ENCODE peak calls at places on chromosomes 16 and 17, in nine cellular contexts. One of them, this sample, is unnamed.

GRCh38 chr17:51015145-51015558 is 105.5 kb downstream of the SPAG9 start:
- DNase-seq in HTR-8/SVneo: no peak
- DNase-seq in naive B cell: no peak
- DNase-seq in body of pancreas: no peak
- DNase-seq in H1: no peak
- DNase-seq in CD4-positive, alpha-beta memory T cell: no peak
- DNase-seq in T-helper 2 cell: no peak
- DNase-seq in NCI-H2081: peak
- DNase-seq in stimulated activated naive CD4-positive, alpha-beta T cell: no peak
- DNase-seq in this sample: peak

GRCh38 chr17:19579867-19580565 is 46.4 kb downstream of the SLC47A1 start:
- DNase-seq in HTR-8/SVneo: no peak
- DNase-seq in naive B cell: no peak
- DNase-seq in body of pancreas: no peak
- DNase-seq in H1: no peak
- DNase-seq in CD4-positive, alpha-beta memory T cell: no peak
- DNase-seq in T-helper 2 cell: no peak
- DNase-seq in NCI-H2081: no peak
- DNase-seq in stimulated activated naive CD4-positive, alpha-beta T cell: no peak
- DNase-seq in this sample: peak

GRCh38 chr17:7241783-7242716 is at the start of gene GABARAP:
- DNase-seq in HTR-8/SVneo: no peak
- DNase-seq in naive B cell: peak
- DNase-seq in body of pancreas: peak
- DNase-seq in H1: peak
- DNase-seq in CD4-positive, alpha-beta memory T cell: peak
- DNase-seq in T-helper 2 cell: peak
- DNase-seq in NCI-H2081: peak
- DNase-seq in stimulated activated naive CD4-positive, alpha-beta T cell: peak
- DNase-seq in this sample: peak

GRCh38 chr17:77865716-77866115 is 92.8 kb upstream of the TNRC6C start:
- DNase-seq in HTR-8/SVneo: no peak
- DNase-seq in naive B cell: no peak
- DNase-seq in body of pancreas: no peak
- DNase-seq in H1: no peak
- DNase-seq in CD4-positive, alpha-beta memory T cell: no peak
- DNase-seq in T-helper 2 cell: no peak
- DNase-seq in NCI-H2081: no peak
- DNase-seq in stimulated activated naive CD4-positive, alpha-beta T cell: no peak
- DNase-seq in this sample: no peak

GRCh38 chr16:10511829-10512228 is 68.6 kb downstream of the EMP2 start:
- DNase-seq in HTR-8/SVneo: no peak
- DNase-seq in naive B cell: no peak
- DNase-seq in body of pancreas: no peak
- DNase-seq in H1: no peak
- DNase-seq in CD4-positive, alpha-beta memory T cell: no peak
- DNase-seq in T-helper 2 cell: no peak
- DNase-seq in NCI-H2081: no peak
- DNase-seq in stimulated activated naive CD4-positive, alpha-beta T cell: no peak
- DNase-seq in this sample: no peak

GRCh38 chr16:535446-536405 is 8.2 kb downstream of the CAPN15 start:
- DNase-seq in HTR-8/SVneo: peak
- DNase-seq in naive B cell: no peak
- DNase-seq in body of pancreas: peak
- DNase-seq in H1: no peak
- DNase-seq in CD4-positive, alpha-beta memory T cell: no peak
- DNase-seq in T-helper 2 cell: no peak
- DNase-seq in NCI-H2081: no peak
- DNase-seq in stimulated activated naive CD4-positive, alpha-beta T cell: no peak
- DNase-seq in this sample: no peak

GRCh38 chr17:7026471-7027115 is 3.7 kb downstream of the BCL6B start:
- DNase-seq in HTR-8/SVneo: no peak
- DNase-seq in naive B cell: no peak
- DNase-seq in body of pancreas: no peak
- DNase-seq in H1: no peak
- DNase-seq in CD4-positive, alpha-beta memory T cell: no peak
- DNase-seq in T-helper 2 cell: no peak
- DNase-seq in NCI-H2081: no peak
- DNase-seq in stimulated activated naive CD4-positive, alpha-beta T cell: no peak
- DNase-seq in this sample: no peak

GRCh38 chr17:151886-152859 is 14.8 kb downstream of the SCGB1C2 start:
- DNase-seq in HTR-8/SVneo: no peak
- DNase-seq in naive B cell: no peak
- DNase-seq in body of pancreas: no peak
- DNase-seq in H1: peak
- DNase-seq in CD4-positive, alpha-beta memory T cell: no peak
- DNase-seq in T-helper 2 cell: no peak
- DNase-seq in NCI-H2081: no peak
- DNase-seq in stimulated activated naive CD4-positive, alpha-beta T cell: no peak
- DNase-seq in this sample: no peak

GRCh38 chr16:48082516-48082915 is 73.3 kb downstream of the ABCC12 start:
- DNase-seq in HTR-8/SVneo: no peak
- DNase-seq in naive B cell: no peak
- DNase-seq in body of pancreas: no peak
- DNase-seq in H1: no peak
- DNase-seq in CD4-positive, alpha-beta memory T cell: no peak
- DNase-seq in T-helper 2 cell: no peak
- DNase-seq in NCI-H2081: no peak
- DNase-seq in stimulated activated naive CD4-positive, alpha-beta T cell: no peak
- DNase-seq in this sample: no peak

GRCh38 chr17:81526662-81527571 is 1.3 kb upstream of the FSCN2 start:
- DNase-seq in HTR-8/SVneo: no peak
- DNase-seq in naive B cell: no peak
- DNase-seq in body of pancreas: no peak
- DNase-seq in H1: no peak
- DNase-seq in CD4-positive, alpha-beta memory T cell: no peak
- DNase-seq in T-helper 2 cell: no peak
- DNase-seq in NCI-H2081: no peak
- DNase-seq in stimulated activated naive CD4-positive, alpha-beta T cell: no peak
- DNase-seq in this sample: no peak

GRCh38 chr17:70775667-70776066 is 606.3 kb downstream of the KCNJ2 start:
- DNase-seq in HTR-8/SVneo: no peak
- DNase-seq in naive B cell: no peak
- DNase-seq in body of pancreas: no peak
- DNase-seq in H1: no peak
- DNase-seq in CD4-positive, alpha-beta memory T cell: no peak
- DNase-seq in T-helper 2 cell: no peak
- DNase-seq in NCI-H2081: no peak
- DNase-seq in stimulated activated naive CD4-positive, alpha-beta T cell: no peak
- DNase-seq in this sample: no peak

GRCh38 chr16:85210423-85211169 is 98.3 kb upstream of the CIBAR2 start:
- DNase-seq in HTR-8/SVneo: no peak
- DNase-seq in naive B cell: no peak
- DNase-seq in body of pancreas: no peak
- DNase-seq in H1: no peak
- DNase-seq in CD4-positive, alpha-beta memory T cell: no peak
- DNase-seq in T-helper 2 cell: no peak
- DNase-seq in NCI-H2081: no peak
- DNase-seq in stimulated activated naive CD4-positive, alpha-beta T cell: no peak
- DNase-seq in this sample: peak

GRCh38 chr17:64455993-64456885 is 7.3 kb downstream of the MILR1 start:
- DNase-seq in HTR-8/SVneo: no peak
- DNase-seq in naive B cell: peak
- DNase-seq in body of pancreas: no peak
- DNase-seq in H1: no peak
- DNase-seq in CD4-positive, alpha-beta memory T cell: no peak
- DNase-seq in T-helper 2 cell: no peak
- DNase-seq in NCI-H2081: no peak
- DNase-seq in stimulated activated naive CD4-positive, alpha-beta T cell: no peak
- DNase-seq in this sample: no peak

GRCh38 chr17:5584383-5584951 is at the start of gene NLRP1:
- DNase-seq in HTR-8/SVneo: peak
- DNase-seq in naive B cell: peak
- DNase-seq in body of pancreas: peak
- DNase-seq in H1: no peak
- DNase-seq in CD4-positive, alpha-beta memory T cell: peak
- DNase-seq in T-helper 2 cell: peak
- DNase-seq in NCI-H2081: peak
- DNase-seq in stimulated activated naive CD4-positive, alpha-beta T cell: peak
- DNase-seq in this sample: peak

GRCh38 chr17:37162800-37163199 is 213.0 kb upstream of the C17orf78 start:
- DNase-seq in HTR-8/SVneo: no peak
- DNase-seq in naive B cell: no peak
- DNase-seq in body of pancreas: no peak
- DNase-seq in H1: no peak
- DNase-seq in CD4-positive, alpha-beta memory T cell: no peak
- DNase-seq in T-helper 2 cell: no peak
- DNase-seq in NCI-H2081: no peak
- DNase-seq in stimulated activated naive CD4-positive, alpha-beta T cell: no peak
- DNase-seq in this sample: no peak

GRCh38 chr16:85436636-85437160 is 176.4 kb upstream of the GSE1 start:
- DNase-seq in HTR-8/SVneo: no peak
- DNase-seq in naive B cell: no peak
- DNase-seq in body of pancreas: peak
- DNase-seq in H1: peak
- DNase-seq in CD4-positive, alpha-beta memory T cell: no peak
- DNase-seq in T-helper 2 cell: no peak
- DNase-seq in NCI-H2081: peak
- DNase-seq in stimulated activated naive CD4-positive, alpha-beta T cell: no peak
- DNase-seq in this sample: peak

GRCh38 chr17:32907583-32907982 is 20.4 kb upstream of the TMEM98 start:
- DNase-seq in HTR-8/SVneo: no peak
- DNase-seq in naive B cell: no peak
- DNase-seq in body of pancreas: peak
- DNase-seq in H1: no peak
- DNase-seq in CD4-positive, alpha-beta memory T cell: no peak
- DNase-seq in T-helper 2 cell: no peak
- DNase-seq in NCI-H2081: no peak
- DNase-seq in stimulated activated naive CD4-positive, alpha-beta T cell: no peak
- DNase-seq in this sample: peak

GRCh38 chr16:31409433-31409832 is 16.3 kb downstream of the ITGAD start:
- DNase-seq in HTR-8/SVneo: peak
- DNase-seq in naive B cell: no peak
- DNase-seq in body of pancreas: no peak
- DNase-seq in H1: no peak
- DNase-seq in CD4-positive, alpha-beta memory T cell: no peak
- DNase-seq in T-helper 2 cell: no peak
- DNase-seq in NCI-H2081: no peak
- DNase-seq in stimulated activated naive CD4-positive, alpha-beta T cell: no peak
- DNase-seq in this sample: no peak

GRCh38 chr17:82276951-82277350 is 3.5 kb upstream of the CSNK1D start:
- DNase-seq in HTR-8/SVneo: no peak
- DNase-seq in naive B cell: no peak
- DNase-seq in body of pancreas: no peak
- DNase-seq in H1: no peak
- DNase-seq in CD4-positive, alpha-beta memory T cell: no peak
- DNase-seq in T-helper 2 cell: no peak
- DNase-seq in NCI-H2081: no peak
- DNase-seq in stimulated activated naive CD4-positive, alpha-beta T cell: no peak
- DNase-seq in this sample: no peak

GRCh38 chr16:50781043-50781442 is 39.2 kb downstream of the CYLD start:
- DNase-seq in HTR-8/SVneo: no peak
- DNase-seq in naive B cell: no peak
- DNase-seq in body of pancreas: no peak
- DNase-seq in H1: no peak
- DNase-seq in CD4-positive, alpha-beta memory T cell: peak
- DNase-seq in T-helper 2 cell: no peak
- DNase-seq in NCI-H2081: no peak
- DNase-seq in stimulated activated naive CD4-positive, alpha-beta T cell: no peak
- DNase-seq in this sample: no peak

GRCh38 chr16:86337138-86337537 is 173.2 kb upstream of the FOXF1 start:
- DNase-seq in HTR-8/SVneo: no peak
- DNase-seq in naive B cell: no peak
- DNase-seq in body of pancreas: no peak
- DNase-seq in H1: no peak
- DNase-seq in CD4-positive, alpha-beta memory T cell: no peak
- DNase-seq in T-helper 2 cell: no peak
- DNase-seq in NCI-H2081: no peak
- DNase-seq in stimulated activated naive CD4-positive, alpha-beta T cell: no peak
- DNase-seq in this sample: no peak

GRCh38 chr16:60491258-60491657 is 1545.0 kb downstream of the CDH8 start:
- DNase-seq in HTR-8/SVneo: no peak
- DNase-seq in naive B cell: no peak
- DNase-seq in body of pancreas: no peak
- DNase-seq in H1: no peak
- DNase-seq in CD4-positive, alpha-beta memory T cell: no peak
- DNase-seq in T-helper 2 cell: no peak
- DNase-seq in NCI-H2081: no peak
- DNase-seq in stimulated activated naive CD4-positive, alpha-beta T cell: no peak
- DNase-seq in this sample: no peak

GRCh38 chr17:20291853-20292252 is 175.5 kb downstream of the LGALS9B start:
- DNase-seq in HTR-8/SVneo: no peak
- DNase-seq in naive B cell: no peak
- DNase-seq in body of pancreas: no peak
- DNase-seq in H1: no peak
- DNase-seq in CD4-positive, alpha-beta memory T cell: no peak
- DNase-seq in T-helper 2 cell: no peak
- DNase-seq in NCI-H2081: no peak
- DNase-seq in stimulated activated naive CD4-positive, alpha-beta T cell: no peak
- DNase-seq in this sample: no peak

GRCh38 chr17:43753488-43754129 is 5.0 kb downstream of the SOST start:
- DNase-seq in HTR-8/SVneo: no peak
- DNase-seq in naive B cell: no peak
- DNase-seq in body of pancreas: no peak
- DNase-seq in H1: no peak
- DNase-seq in CD4-positive, alpha-beta memory T cell: no peak
- DNase-seq in T-helper 2 cell: no peak
- DNase-seq in NCI-H2081: no peak
- DNase-seq in stimulated activated naive CD4-positive, alpha-beta T cell: no peak
- DNase-seq in this sample: no peak

GRCh38 chr16:65500007-65500406 is 378.1 kb upstream of the CDH11 start:
- DNase-seq in HTR-8/SVneo: no peak
- DNase-seq in naive B cell: no peak
- DNase-seq in body of pancreas: no peak
- DNase-seq in H1: no peak
- DNase-seq in CD4-positive, alpha-beta memory T cell: no peak
- DNase-seq in T-helper 2 cell: no peak
- DNase-seq in NCI-H2081: no peak
- DNase-seq in stimulated activated naive CD4-positive, alpha-beta T cell: no peak
- DNase-seq in this sample: no peak

GRCh38 chr17:79461041-79461440 is 149.8 kb downstream of the RBFOX3 start:
- DNase-seq in HTR-8/SVneo: peak
- DNase-seq in naive B cell: no peak
- DNase-seq in body of pancreas: no peak
- DNase-seq in H1: no peak
- DNase-seq in CD4-positive, alpha-beta memory T cell: no peak
- DNase-seq in T-helper 2 cell: no peak
- DNase-seq in NCI-H2081: no peak
- DNase-seq in stimulated activated naive CD4-positive, alpha-beta T cell: no peak
- DNase-seq in this sample: no peak

GRCh38 chr17:63150994-63151464 is 185.0 kb downstream of the TANC2 start:
- DNase-seq in HTR-8/SVneo: no peak
- DNase-seq in naive B cell: no peak
- DNase-seq in body of pancreas: no peak
- DNase-seq in H1: no peak
- DNase-seq in CD4-positive, alpha-beta memory T cell: no peak
- DNase-seq in T-helper 2 cell: no peak
- DNase-seq in NCI-H2081: no peak
- DNase-seq in stimulated activated naive CD4-positive, alpha-beta T cell: no peak
- DNase-seq in this sample: peak

GRCh38 chr16:79381552-79382042 is 218.9 kb downstream of the MAF start:
- DNase-seq in HTR-8/SVneo: no peak
- DNase-seq in naive B cell: no peak
- DNase-seq in body of pancreas: peak
- DNase-seq in H1: no peak
- DNase-seq in CD4-positive, alpha-beta memory T cell: no peak
- DNase-seq in T-helper 2 cell: no peak
- DNase-seq in NCI-H2081: no peak
- DNase-seq in stimulated activated naive CD4-positive, alpha-beta T cell: no peak
- DNase-seq in this sample: no peak

GRCh38 chr17:1197781-1198490 is 18.2 kb upstream of the ABR start:
- DNase-seq in HTR-8/SVneo: no peak
- DNase-seq in naive B cell: peak
- DNase-seq in body of pancreas: peak
- DNase-seq in H1: no peak
- DNase-seq in CD4-positive, alpha-beta memory T cell: peak
- DNase-seq in T-helper 2 cell: no peak
- DNase-seq in NCI-H2081: no peak
- DNase-seq in stimulated activated naive CD4-positive, alpha-beta T cell: no peak
- DNase-seq in this sample: no peak

GRCh38 chr17:550041-550398 is 164.6 kb downstream of the VPS53 start:
- DNase-seq in HTR-8/SVneo: no peak
- DNase-seq in naive B cell: no peak
- DNase-seq in body of pancreas: no peak
- DNase-seq in H1: no peak
- DNase-seq in CD4-positive, alpha-beta memory T cell: no peak
- DNase-seq in T-helper 2 cell: no peak
- DNase-seq in NCI-H2081: no peak
- DNase-seq in stimulated activated naive CD4-positive, alpha-beta T cell: no peak
- DNase-seq in this sample: no peak

GRCh38 chr16:83779881-83780280 is 27.9 kb upstream of the HSBP1 start:
- DNase-seq in HTR-8/SVneo: no peak
- DNase-seq in naive B cell: no peak
- DNase-seq in body of pancreas: no peak
- DNase-seq in H1: no peak
- DNase-seq in CD4-positive, alpha-beta memory T cell: no peak
- DNase-seq in T-helper 2 cell: no peak
- DNase-seq in NCI-H2081: no peak
- DNase-seq in stimulated activated naive CD4-positive, alpha-beta T cell: no peak
- DNase-seq in this sample: no peak